ENCODE peak calls at places on chromosome 12, in nine cellular contexts. Y is sigmoid colon; U is pancreas; Z is transverse colon; Q is aorta; S is CD8-positive, alpha-beta T cell; L is A549; B is prostate gland; X is PC-3. D is an unnamed sample.

GRCh38 chr12:95700316-95700785 is 90.2 kb downstream of the NTN4 start:
- DNase-seq in Y (no peak), U (no peak), Z (no peak), Q (peak), S (no peak), L (no peak), B (no peak), X (peak), D (no peak)

GRCh38 chr12:55797068-55797467 is 20.5 kb downstream of the SARNP start:
- DNase-seq in Y (no peak), U (no peak), Z (no peak), Q (no peak), S (no peak), L (peak), B (peak), X (peak), D (no peak)

GRCh38 chr12:129193263-129193871 is 340.1 kb downstream of the GLT1D1 start:
- DNase-seq in Y (no peak), U (no peak), Z (peak), Q (no peak), S (no peak), L (peak), B (no peak), X (peak), D (no peak)

GRCh38 chr12:15186593-15186992 is 34.6 kb downstream of the RERG start:
- DNase-seq in Y (no peak), U (no peak), Z (no peak), Q (no peak), S (no peak), L (no peak), B (no peak), X (no peak), D (no peak)

GRCh38 chr12:117060927-117061300 is 38.3 kb downstream of the TESC start:
- DNase-seq in Y (no peak), U (no peak), Z (no peak), Q (no peak), S (no peak), L (no peak), B (no peak), X (no peak), D (no peak)

GRCh38 chr12:64610092-64610659 is at the start of gene RASSF3:
- DNase-seq in Y (peak), U (peak), Z (peak), Q (peak), S (peak), L (peak), B (peak), X (peak), D (peak)

GRCh38 chr12:22190-22529 is 44.4 kb upstream of the IQSEC3 start:
- DNase-seq in Y (no peak), U (peak), Z (no peak), Q (no peak), S (no peak), L (no peak), B (no peak), X (peak), D (no peak)

GRCh38 chr12:67222302-67222701 is 46.9 kb upstream of the CAND1 start:
- DNase-seq in Y (no peak), U (no peak), Z (no peak), Q (no peak), S (no peak), L (no peak), B (no peak), X (peak), D (no peak)

GRCh38 chr12:95608252-95609033 is 57.2 kb upstream of the USP44 start:
- DNase-seq in Y (no peak), U (peak), Z (no peak), Q (peak), S (no peak), L (peak), B (no peak), X (peak), D (peak)

GRCh38 chr12:63307849-63308248 is 156.8 kb upstream of the AVPR1A start:
- DNase-seq in Y (no peak), U (no peak), Z (no peak), Q (no peak), S (no peak), L (no peak), B (no peak), X (no peak), D (no peak)

GRCh38 chr12:60209933-60210332 is 614.1 kb downstream of the SLC16A7 start:
- DNase-seq in Y (no peak), U (no peak), Z (no peak), Q (no peak), S (no peak), L (no peak), B (no peak), X (peak), D (no peak)

GRCh38 chr12:88579941-88580871 is at the start of gene KITLG:
- DNase-seq in Y (peak), U (peak), Z (peak), Q (peak), S (no peak), L (peak), B (peak), X (peak), D (peak)

GRCh38 chr12:74171478-74171909 is 366.1 kb upstream of the ATXN7L3B start:
- DNase-seq in Y (peak), U (no peak), Z (no peak), Q (no peak), S (no peak), L (no peak), B (no peak), X (no peak), D (no peak)

GRCh38 chr12:106133136-106134087 is 5.3 kb downstream of the NUAK1 start:
- DNase-seq in Y (no peak), U (no peak), Z (no peak), Q (no peak), S (no peak), L (peak), B (no peak), X (peak), D (no peak)

GRCh38 chr12:29035112-29035511 is 114.0 kb upstream of the FAR2 start:
- DNase-seq in Y (no peak), U (no peak), Z (no peak), Q (no peak), S (no peak), L (no peak), B (no peak), X (no peak), D (no peak)

GRCh38 chr12:20367731-20368652 is at the start of gene PDE3A:
- DNase-seq in Y (peak), U (peak), Z (peak), Q (peak), S (no peak), L (peak), B (peak), X (peak), D (peak)

GRCh38 chr12:32502693-32503510 is 103.5 kb downstream of the FGD4 start:
- DNase-seq in Y (no peak), U (no peak), Z (no peak), Q (no peak), S (no peak), L (no peak), B (no peak), X (no peak), D (no peak)
- H3K4me3 ChIP-seq in Y (no peak), U (no peak), Z (no peak), Q (no peak), S (no peak), L (no peak), B (no peak), X (no peak), D (no peak)

DNA sequence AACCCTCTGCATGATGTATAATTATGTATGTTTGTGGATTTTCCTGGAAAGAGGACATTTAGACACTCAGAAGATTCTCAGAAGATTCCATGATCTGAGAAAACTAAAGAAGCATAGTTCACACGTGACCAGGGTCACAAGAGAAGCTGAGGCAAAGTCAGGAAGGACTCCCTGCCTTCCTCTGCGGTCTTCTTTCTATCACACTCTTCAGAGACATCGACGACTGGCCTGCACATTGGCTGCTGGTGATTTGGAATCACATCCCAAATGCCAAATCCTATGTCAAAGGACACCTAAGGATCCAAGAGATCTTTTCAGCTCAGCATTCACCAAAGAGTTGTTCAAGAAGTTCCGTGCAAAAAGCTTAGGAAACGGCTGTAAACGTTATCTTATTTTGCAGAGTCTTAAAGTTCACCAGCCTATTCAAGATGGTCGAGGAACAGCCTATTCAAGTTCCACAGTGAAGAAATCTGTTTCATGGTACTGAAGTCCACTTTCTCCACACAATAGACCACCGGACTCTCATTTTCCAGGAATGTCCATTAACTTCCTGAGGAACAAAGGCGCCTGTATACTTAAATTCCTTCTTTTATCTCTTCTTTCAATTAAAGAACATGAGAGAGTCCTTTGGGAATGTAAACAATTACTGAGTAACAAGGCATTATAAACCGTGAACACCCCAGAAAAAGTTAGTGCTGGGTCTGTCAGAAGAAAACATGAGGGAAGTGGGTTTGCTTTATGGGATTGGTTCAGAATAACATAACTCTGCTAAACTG is 42.1 kb downstream of the IGF1 start:
- DNase-seq in Y (no peak), U (no peak), Z (no peak), Q (no peak), S (no peak), L (no peak), B (no peak), X (no peak), D (no peak)
- H3K27ac ChIP-seq in Y (no peak), U (no peak), Z (no peak), Q (no peak), S (no peak), L (no peak), B (no peak), X (no peak), D (no peak)

GRCh38 chr12:109831365-109831764 is 1.8 kb downstream of the TRPV4 start:
- DNase-seq in Y (no peak), U (no peak), Z (no peak), Q (no peak), S (no peak), L (no peak), B (no peak), X (no peak), D (no peak)

GRCh38 chr12:109835827-109836226 is 2.6 kb upstream of the TRPV4 start:
- DNase-seq in Y (no peak), U (no peak), Z (no peak), Q (no peak), S (no peak), L (no peak), B (no peak), X (no peak), D (no peak)

GRCh38 chr12:109832534-109833306 is 478 bp downstream of the TRPV4 start:
- DNase-seq in Y (no peak), U (no peak), Z (no peak), Q (no peak), S (no peak), L (no peak), B (no peak), X (no peak), D (no peak)

GRCh38 chr12:109831929-109832328 is 1.3 kb downstream of the TRPV4 start:
- DNase-seq in Y (no peak), U (no peak), Z (no peak), Q (no peak), S (no peak), L (no peak), B (no peak), X (no peak), D (no peak)

GRCh38 chr12:109833307-109834189 is at the start of gene TRPV4:
- DNase-seq in Y (no peak), U (peak), Z (no peak), Q (no peak), S (no peak), L (no peak), B (no peak), X (peak), D (no peak)
- H3K4me3 ChIP-seq in Y (peak), U (peak), Z (no peak), Q (peak), S (no peak), L (no peak), B (peak), X (peak), D (peak)

DNA sequence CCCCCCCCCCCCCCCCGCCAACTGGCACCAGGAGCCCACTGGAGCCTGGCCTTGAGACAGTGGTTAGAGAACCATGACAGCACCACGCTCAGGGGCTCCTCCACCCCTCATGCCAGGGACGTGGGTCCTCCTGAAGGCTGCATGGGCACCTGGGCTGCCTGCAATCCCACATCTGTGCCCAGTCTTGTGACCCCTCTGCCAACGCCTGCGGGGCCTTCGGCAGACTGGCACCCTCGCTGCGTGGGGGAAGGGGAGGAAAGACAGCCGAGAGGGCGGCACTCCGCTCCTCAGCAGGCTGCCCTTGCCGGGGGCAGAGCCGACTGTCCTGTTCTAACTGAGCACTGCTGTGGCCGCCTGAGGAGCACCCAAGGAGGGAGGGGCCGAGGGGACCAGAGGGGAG is 6.0 kb downstream of the LRTM2 start:
- DNase-seq in Y (no peak), U (no peak), Z (no peak), Q (no peak), S (peak), L (no peak), B (no peak), X (no peak), D (no peak)
- H3K27ac ChIP-seq in Y (no peak), U (no peak), Z (no peak), Q (no peak), S (no peak), L (no peak), B (no peak), X (no peak), D (no peak)

GRCh38 chr12:102062419-102062806 is 622 bp upstream of the WASHC3 start:
- DNase-seq in Y (no peak), U (no peak), Z (no peak), Q (no peak), S (no peak), L (no peak), B (no peak), X (no peak), D (no peak)
- H3K4me3 ChIP-seq in Y (peak), U (no peak), Z (no peak), Q (no peak), S (peak), L (peak), B (no peak), X (peak), D (peak)

GRCh38 chr12:26514364-26514763 is 318.6 kb downstream of the ITPR2 start:
- DNase-seq in Y (no peak), U (no peak), Z (no peak), Q (no peak), S (no peak), L (no peak), B (no peak), X (no peak), D (no peak)
- H3K27ac ChIP-seq in Y (no peak), U (no peak), Z (no peak), Q (no peak), S (no peak), L (no peak), B (no peak), X (no peak), D (no peak)

GRCh38 chr12:2944401-2945047 is 14.7 kb upstream of the TEAD4 start:
- DNase-seq in Y (peak), U (peak), Z (peak), Q (no peak), S (peak), L (peak), B (peak), X (peak), D (no peak)
- H3K4me3 ChIP-seq in Y (no peak), U (no peak), Z (no peak), Q (no peak), S (no peak), L (peak), B (no peak), X (no peak), D (no peak)

GRCh38 chr12:2161478-2161877 is 108.7 kb downstream of the CACNA1C start:
- DNase-seq in Y (peak), U (no peak), Z (peak), Q (peak), S (no peak), L (no peak), B (peak), X (peak), D (peak)
- H3K27ac ChIP-seq in Y (peak), U (no peak), Z (peak), Q (peak), S (no peak), L (no peak), B (peak), X (no peak), D (peak)

D was measured in tibial artery.